ENCODE peak calls at places on chromosomes 3 and 15, in ten cellular contexts. L is OCI-LY7, C is AG04450, O is brain microvascular endothelial cell, B is coronary artery, T is body of pancreas, V is heart left ventricle, Z is SK-N-MC, X is HFF-Myc, F is left ventricle myocardium inferior. N is an unnamed sample.

GRCh38 chr3:112056451-112056929 is 22.0 kb downstream of the TMPRSS7 start:
- DNase-seq in L (no peak), C (peak; percentile 30), O (peak; percentile 80), B (no peak), T (no peak), V (no peak), Z (no peak), X (peak; percentile 11), F (no peak), N (no peak)

GRCh38 chr15:51751687-51752683 is 588 bp downstream of the TMOD2 start:
- DNase-seq in L (no peak), C (no peak), O (no peak), B (no peak), T (peak; percentile 31), V (no peak), Z (no peak), X (no peak), F (peak; percentile 31), N (no peak)

GRCh38 chr15:46636220-46636619 is 1001.4 kb downstream of the SQOR start:
- DNase-seq in L (no peak), C (no peak), O (no peak), B (no peak), T (no peak), V (no peak), Z (peak; percentile 95), X (no peak), F (no peak), N (no peak)

GRCh38 chr15:90708516-90708915 is 8.6 kb upstream of the BLM start:
- DNase-seq in L (no peak), C (no peak), O (no peak), B (no peak), T (no peak), V (no peak), Z (no peak), X (no peak), F (no peak), N (no peak)

GRCh38 chr15:65777053-65777452 is 15.0 kb downstream of the DENND4A start:
- DNase-seq in L (peak; percentile 24), C (no peak), O (no peak), B (no peak), T (no peak), V (no peak), Z (no peak), X (no peak), F (no peak), N (no peak)

GRCh38 chr15:76799760-76800159 is 105.4 kb downstream of the SCAPER start:
- DNase-seq in L (no peak), C (peak; percentile 46), O (peak; percentile 68), B (no peak), T (no peak), V (no peak), Z (no peak), X (peak; percentile 3), F (no peak), N (no peak)

GRCh38 chr3:195753609-195754008 is 32.8 kb downstream of the MUC20 start:
- DNase-seq in L (no peak), C (no peak), O (no peak), B (no peak), T (no peak), V (no peak), Z (no peak), X (no peak), F (no peak), N (no peak)

GRCh38 chr3:170483485-170484262 is 65.0 kb downstream of the CLDN11 start:
- DNase-seq in L (no peak), C (no peak), O (no peak), B (no peak), T (no peak), V (no peak), Z (no peak), X (no peak), F (no peak), N (no peak)

GRCh38 chr15:71332605-71333004 is 217.3 kb downstream of the THSD4 start:
- DNase-seq in L (no peak), C (peak; percentile 79), O (no peak), B (no peak), T (no peak), V (no peak), Z (no peak), X (no peak), F (no peak), N (no peak)

GRCh38 chr15:71333839-71334238 is 218.6 kb downstream of the THSD4 start:
- DNase-seq in L (no peak), C (peak; percentile 68), O (peak; percentile 79), B (no peak), T (no peak), V (no peak), Z (no peak), X (peak; percentile 32), F (no peak), N (no peak)

GRCh38 chr15:71334874-71335273 is 219.6 kb downstream of the THSD4 start:
- DNase-seq in L (no peak), C (no peak), O (no peak), B (no peak), T (no peak), V (no peak), Z (no peak), X (no peak), F (no peak), N (no peak)

GRCh38 chr15:71335591-71335990 is 220.3 kb downstream of the THSD4 start:
- DNase-seq in L (no peak), C (no peak), O (no peak), B (no peak), T (no peak), V (no peak), Z (no peak), X (peak; percentile 52), F (no peak), N (no peak)

GRCh38 chr15:71334434-71334833 is 219.2 kb downstream of the THSD4 start:
- DNase-seq in L (no peak), C (no peak), O (no peak), B (no peak), T (no peak), V (no peak), Z (no peak), X (no peak), F (no peak), N (no peak)
- H3K4me3 ChIP-seq in L (no peak overlapping the region), C (no peak overlapping the region), O (no peak overlapping the region), B (no peak overlapping the region), T (no peak overlapping the region), V (no peak overlapping the region), Z (no peak overlapping the region), X (no peak overlapping the region), F (no peak overlapping the region), N (no peak overlapping the region)

GRCh38 chr3:196790636-196791035 is 51.0 kb downstream of the PAK2 start:
- DNase-seq in L (no peak), C (no peak), O (no peak), B (no peak), T (no peak), V (no peak), Z (no peak), X (no peak), F (no peak), N (no peak)

GRCh38 chr3:196788509-196788908 is 48.9 kb downstream of the PAK2 start:
- DNase-seq in L (no peak), C (no peak), O (peak; percentile 23), B (no peak), T (no peak), V (no peak), Z (no peak), X (peak; percentile 4), F (no peak), N (no peak)

GRCh38 chr3:196792771-196793170 is 53.1 kb downstream of the PAK2 start:
- DNase-seq in L (no peak), C (no peak), O (no peak), B (no peak), T (no peak), V (no peak), Z (no peak), X (no peak), F (no peak), N (no peak)

GRCh38 chr3:196793224-196793623 is 53.6 kb downstream of the PAK2 start:
- DNase-seq in L (no peak), C (peak; percentile 75), O (peak; percentile 93), B (no peak), T (no peak), V (no peak), Z (no peak), X (peak; percentile 20), F (no peak), N (peak; percentile 64)

GRCh38 chr3:196789773-196790419 is 50.2 kb downstream of the PAK2 start:
- DNase-seq in L (no peak), C (no peak), O (no peak), B (no peak), T (no peak), V (no peak), Z (no peak), X (no peak), F (no peak), N (no peak)
- H3K4me3 ChIP-seq in L (no peak overlapping the region), C (no peak overlapping the region), O (no peak overlapping the region), B (no peak overlapping the region), T (no peak overlapping the region), V (no peak overlapping the region), Z (no peak overlapping the region), X (no peak overlapping the region), F (no peak overlapping the region), N (no peak overlapping the region)

DNA sequence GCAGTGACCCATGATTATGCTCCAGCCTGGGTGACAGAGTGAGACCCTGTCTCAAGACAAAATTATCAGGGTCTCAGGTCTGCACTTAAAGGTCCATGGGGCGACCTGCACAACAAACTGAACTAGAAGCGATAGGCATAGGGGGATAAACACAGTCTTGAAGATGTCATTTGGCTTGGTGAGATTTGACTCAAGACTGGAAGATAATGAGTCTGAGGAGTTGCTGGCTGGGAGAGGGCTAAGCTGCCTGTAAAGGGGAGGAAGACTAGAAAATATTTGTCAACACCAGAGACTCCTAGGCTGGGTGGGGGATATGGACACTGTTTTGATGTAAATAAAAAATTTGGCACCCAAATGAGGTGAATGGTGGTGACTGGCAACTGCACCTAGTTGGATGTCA is 19.8 kb downstream of the GHRL start:
- DNase-seq in L (no peak), C (no peak), O (no peak), B (no peak), T (no peak), V (no peak), Z (no peak), X (no peak), F (no peak), N (no peak)
- H3K4me3 ChIP-seq in L (no peak overlapping the region), C (no peak overlapping the region), O (no peak overlapping the region), B (no peak overlapping the region), T (no peak overlapping the region), V (no peak overlapping the region), Z (no peak overlapping the region), X (no peak overlapping the region), F (no peak overlapping the region), N (no peak overlapping the region)

GRCh38 chr3:3179407-3180094 is at the start of gene CRBN:
- DNase-seq in L (peak; percentile 88), C (peak; percentile 43), O (peak; percentile 81), B (peak; percentile 88), T (peak; percentile 87), V (peak; percentile 87), Z (no peak), X (peak; percentile 39), F (peak; percentile 85), N (peak; percentile 24)

GRCh38 chr3:3177861-3178497 is 1.5 kb downstream of the CRBN start:
- DNase-seq in L (no peak), C (no peak), O (peak; percentile 35), B (no peak), T (no peak), V (no peak), Z (no peak), X (no peak), F (no peak), N (no peak)

GRCh38 chr3:3178498-3179328 is 778 bp downstream of the CRBN start:
- DNase-seq in L (no peak), C (no peak), O (no peak), B (no peak), T (no peak), V (no peak), Z (no peak), X (no peak), F (no peak), N (no peak)

GRCh38 chr3:3184876-3185275 is 5.4 kb upstream of the CRBN start:
- DNase-seq in L (no peak), C (no peak), O (no peak), B (no peak), T (no peak), V (no peak), Z (no peak), X (no peak), F (no peak), N (no peak)

GRCh38 chr3:3180421-3180820 is 930 bp upstream of the CRBN start:
- DNase-seq in L (no peak), C (no peak), O (no peak), B (no peak), T (no peak), V (no peak), Z (no peak), X (no peak), F (no peak), N (no peak)
- H3K4me3 ChIP-seq in L (no peak overlapping the region), C (no peak overlapping the region), O (no peak overlapping the region), B (no peak overlapping the region), T (no peak overlapping the region), V (no peak overlapping the region), Z (no peak overlapping the region), X (no peak overlapping the region), F (no peak overlapping the region), N (no peak overlapping the region)

N was measured in BJ.